ENCODE peak calls at places on chromosomes 11 and 22, in four cellular contexts. F is HepG2, X is NT2/D1, J is heart left ventricle. H is an unnamed sample.
A peak's percentile ranks its signal among the peaks of the same experiment; 100 is the strongest.

GRCh38 chr11:87036756-87037449 is 831 bp upstream of the TMEM135 start:
- DNase-seq in J (peak; percentile 28), X (peak; percentile 16), F (peak; percentile 76), H (no peak)

GRCh38 chr22:21450320-21450831 is 16.8 kb upstream of the TMEM191C start:
- DNase-seq in J (no peak), F (no peak), X (no peak), H (no peak)

GRCh38 chr22:30104501-30105156 is 24.4 kb downstream of the HORMAD2 start:
- DNase-seq in X (no peak), J (no peak), F (no peak), H (no peak)

GRCh38 chr11:10666556-10666955 is 27.0 kb downstream of the IRAG1 start:
- DNase-seq in J (no peak), F (no peak), X (no peak), H (no peak)

GRCh38 chr11:125935629-125936199 is 10.1 kb upstream of the VSIG10L2 start:
- DNase-seq in J (no peak), X (no peak), F (no peak), H (peak; percentile 21)

GRCh38 chr11:21289686-21290085 is 620.3 kb downstream of the NELL1 start:
- DNase-seq in F (no peak), J (no peak), X (no peak), H (no peak)

GRCh38 chr11:37908224-37908558 is 1310.2 kb upstream of the RAG2 start:
- DNase-seq in F (no peak), J (no peak), X (no peak), H (peak; percentile 1)

GRCh38 chr11:11786771-11787170 is 55.0 kb upstream of the USP47 start:
- DNase-seq in J (no peak), F (no peak), X (no peak), H (peak; percentile 15)

GRCh38 chr11:125429174-125429707 is 66.8 kb downstream of the FEZ1 start:
- DNase-seq in J (peak; percentile 76), F (peak; percentile 35), X (peak; percentile 75), H (peak; percentile 69)

GRCh38 chr11:131356201-131356600 is 14.2 kb upstream of the NTM start:
- DNase-seq in J (no peak), F (no peak), X (no peak), H (peak; percentile 79)

GRCh38 chr22:17980638-17981051 is 43.7 kb downstream of the MICAL3 start:
- DNase-seq in F (no peak), X (no peak), J (peak; percentile 44), H (peak; percentile 56)

GRCh38 chr22:16949561-16949960 is 58.5 kb downstream of the GAB4 start:
- DNase-seq in X (no peak), F (no peak), J (no peak), H (no peak)

GRCh38 chr11:126544311-126545056 is 189.0 kb downstream of the ST3GAL4 start:
- DNase-seq in J (no peak), F (no peak), X (peak; percentile 67), H (peak; percentile 32)

GRCh38 chr11:61969838-61970452 is 2.5 kb upstream of the FTH1 start:
- DNase-seq in X (no peak), J (no peak), F (no peak), H (peak; percentile 89)

GRCh38 chr11:123682976-123683375 is 28.6 kb upstream of the SCN3B start:
- DNase-seq in F (no peak), X (no peak), J (no peak), H (no peak)

GRCh38 chr11:112644410-112645131 is 316.6 kb upstream of the NCAM1 start:
- DNase-seq in X (no peak), J (no peak), F (no peak), H (no peak)

GRCh38 chr11:2798951-2799761 is 86.4 kb downstream of the CDKN1C start:
- DNase-seq in X (no peak), J (peak; percentile 6), F (peak; percentile 21), H (no peak)

GRCh38 chr11:66144000-66144678 is 74.1 kb downstream of the PACS1 start:
- DNase-seq in F (no peak), J (no peak), X (no peak), H (no peak)

GRCh38 chr22:43862074-43862881 is at the start of gene SULT4A1:
- DNase-seq in X (peak; percentile 30), J (no peak), F (no peak), H (peak; percentile 52)

GRCh38 chr22:22462813-22463567 is 45.6 kb downstream of the ZNF280B start:
- DNase-seq in X (no peak), J (no peak), F (peak; percentile 6), H (no peak)

GRCh38 chr11:75334976-75335375 is 16.5 kb downstream of the ARRB1 start:
- DNase-seq in J (no peak), F (no peak), X (peak; percentile 80), H (no peak)

GRCh38 chr22:49149721-49150608 is 677.7 kb downstream of the BRD1 start:
- DNase-seq in F (no peak), J (no peak), X (no peak), H (no peak)

GRCh38 chr11:103936059-103936458 is 100.4 kb upstream of the DDI1 start:
- DNase-seq in X (no peak), J (no peak), F (no peak), H (no peak)

GRCh38 chr22:48403521-48403921 is 1424.2 kb downstream of the BRD1 start:
- DNase-seq in F (no peak), J (no peak), X (no peak), H (no peak)

GRCh38 chr11:126888126-126888712 is 112.4 kb downstream of the KIRREL3 start:
- DNase-seq in J (no peak), X (no peak), F (no peak), H (no peak)

GRCh38 chr11:72012897-72013721 is 14.4 kb downstream of the IL18BP start:
- DNase-seq in X (no peak), J (peak; percentile 90), F (no peak), H (no peak)

GRCh38 chr22:29443452-29443851 is 5.1 kb downstream of the RFPL1 start:
- DNase-seq in F (no peak), J (no peak), X (no peak), H (no peak)

GRCh38 chr11:8671242-8671641 is 11.2 kb downstream of the TRIM66 start:
- DNase-seq in F (no peak), J (peak; percentile 67), X (peak; percentile 90), H (no peak)

GRCh38 chr11:78400116-78400515 is 17.5 kb downstream of the GAB2 start:
- DNase-seq in J (no peak), F (no peak), X (no peak), H (no peak)

GRCh38 chr11:11081273-11081672 is 223.4 kb upstream of the ZBED5 start:
- DNase-seq in F (no peak), J (no peak), X (no peak), H (no peak)

GRCh38 chr11:113979427-113979826 is 4.5 kb downstream of the HTR3A start:
- DNase-seq in X (no peak), F (no peak), J (no peak), H (peak; percentile 9)

GRCh38 chr11:113986351-113987140 is 11.6 kb downstream of the HTR3A start:
- DNase-seq in J (no peak), X (no peak), F (no peak), H (no peak)

GRCh38 chr11:113984781-113985180 is 9.9 kb downstream of the HTR3A start:
- DNase-seq in X (no peak), F (no peak), J (no peak), H (no peak)

GRCh38 chr11:113985906-113986305 is 11.0 kb downstream of the HTR3A start:
- DNase-seq in X (no peak), F (no peak), J (no peak), H (no peak)

DNA sequence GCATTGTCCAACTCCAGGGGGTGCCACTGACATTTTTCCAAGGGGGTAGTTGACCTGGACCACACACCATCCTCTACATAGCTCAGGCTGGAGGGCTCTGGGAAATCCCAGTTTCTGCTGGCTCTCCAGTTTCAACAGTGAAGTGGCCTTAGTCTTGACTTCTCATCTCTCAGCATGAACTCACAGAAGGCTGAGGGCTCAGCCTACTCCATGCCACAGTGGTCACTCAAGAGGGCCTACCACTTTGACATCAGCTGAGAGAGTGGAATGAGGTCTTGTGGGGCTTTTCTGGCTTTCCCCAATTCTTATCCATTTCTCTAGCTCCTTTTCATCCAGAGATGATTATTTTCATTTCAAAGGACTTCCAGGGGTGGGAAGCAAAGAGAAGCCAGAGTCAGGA is 7.4 kb downstream of the HTR3A start:
- DNase-seq in F (no peak), J (no peak), X (no peak), H (no peak)
- H3K27me3 ChIP-seq in F (peaks cover 9% of the 10 kb centered on the region), J (peaks cover 8% of the 10 kb centered on the region), X (no peaks in the 10 kb centered on the region), H (no peaks in the 10 kb centered on the region)

GRCh38 chr22:19258371-19258770 is 33.1 kb downstream of the CLTCL1 start:
- DNase-seq in F (no peak), X (no peak), J (no peak), H (no peak)

GRCh38 chr22:19260804-19261203 is 30.7 kb downstream of the CLTCL1 start:
- DNase-seq in F (no peak), X (no peak), J (no peak), H (no peak)

GRCh38 chr22:19265779-19266178 is 25.7 kb downstream of the CLTCL1 start:
- DNase-seq in J (no peak), F (no peak), X (no peak), H (no peak)

DNA sequence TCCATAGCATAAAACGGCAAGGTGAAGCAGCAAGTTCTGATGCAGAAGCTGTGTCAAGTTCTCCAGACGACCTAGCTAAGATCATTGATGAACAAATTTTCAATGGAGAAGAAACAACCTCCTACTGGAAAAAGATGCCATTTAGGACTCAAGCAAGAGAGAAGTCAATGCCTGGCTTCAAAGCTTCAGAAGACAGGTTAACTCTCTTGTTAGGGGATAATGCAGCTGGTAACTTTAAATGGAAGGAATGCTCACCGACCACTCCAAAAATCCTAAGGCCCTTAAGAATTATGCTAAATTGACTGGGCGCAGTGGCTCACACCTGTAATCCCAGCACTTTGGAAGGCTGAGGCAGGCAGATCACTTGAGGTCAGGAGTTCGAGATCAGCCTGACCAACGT is 31.3 kb downstream of the CLTCL1 start:
- DNase-seq in F (no peak), J (no peak), X (no peak), H (no peak)
- H3K4me3 ChIP-seq in F (no peak overlapping the region), J (no peak overlapping the region), X (no peak overlapping the region), H (no peak overlapping the region)

DNA sequence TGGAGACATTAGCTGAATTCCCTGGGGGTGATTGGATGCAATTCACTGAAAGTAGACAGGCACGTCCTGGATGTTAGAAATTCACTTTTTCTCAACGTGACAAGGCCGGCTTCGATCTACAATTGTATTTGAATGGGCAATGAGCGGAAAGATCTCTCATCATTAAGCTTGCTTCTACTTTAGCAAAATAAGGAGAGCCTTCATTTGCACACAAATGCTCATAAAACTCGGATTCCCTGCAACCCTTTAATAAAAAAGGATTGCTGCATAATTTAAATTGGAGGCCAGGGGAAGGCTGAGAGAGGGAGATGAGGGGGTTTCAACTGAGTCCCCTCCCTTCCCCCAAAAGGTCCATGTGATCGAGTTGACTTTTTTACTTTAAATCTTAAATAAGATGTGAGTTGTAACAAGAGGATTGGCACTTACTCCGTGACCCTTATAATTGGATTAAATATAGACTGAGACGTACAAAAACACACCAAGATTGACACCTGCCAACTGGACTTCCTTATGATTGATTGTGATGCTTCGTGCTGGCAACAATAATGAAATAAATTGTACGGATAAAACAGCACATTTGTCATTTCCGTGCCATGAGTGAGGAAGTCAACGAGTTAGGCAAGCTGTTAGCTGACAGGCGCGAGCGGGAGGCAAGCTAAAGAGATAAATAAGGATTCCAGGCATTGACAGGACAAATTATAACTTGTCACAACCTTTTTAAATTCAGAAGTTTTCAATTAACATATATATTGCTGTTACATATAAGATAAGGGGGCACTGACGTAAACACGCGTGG is 10.9 kb upstream of the PAX6 start:
- DNase-seq in F (no peak), X (no peak), J (no peak), H (no peak)
- H3K27me3 ChIP-seq in F (peaks cover 17% of the 10 kb centered on the region), X (peaks cover 100% of the 10 kb centered on the region), J (peaks cover 100% of the 10 kb centered on the region), H (peaks cover 100% of the 10 kb centered on the region)

GRCh38 chr11:7227724-7228123 is 24.0 kb upstream of the SYT9 start:
- DNase-seq in X (no peak), J (no peak), F (no peak), H (no peak)
- H3K4me3 ChIP-seq in X (no peak overlapping the region), J (no peak overlapping the region), F (no peak overlapping the region), H (no peak overlapping the region)